ENCODE peak calls at places on chromosomes 12 and 14, in six cellular contexts. D is endodermal cell, M is dorsolateral prefrontal cortex, Z is NB4, B is stomach, P is HepG2. J is an unnamed sample.

GRCh38 chr12:52942914-52943207 is 6.1 kb upstream of the KRT18 start:
- DNase-seq in D (no peak), M (no peak), Z (no peak), B (no peak), P (no peak), J (no peak)

GRCh38 chr12:131100031-131100674 is 146.4 kb downstream of the ADGRD1 start:
- DNase-seq in D (no peak), M (no peak), Z (no peak), B (no peak), P (no peak), J (no peak)

GRCh38 chr12:82415402-82415801 is 57.1 kb downstream of the METTL25 start:
- DNase-seq in D (no peak), M (no peak), Z (no peak), B (no peak), P (no peak), J (no peak)

GRCh38 chr12:1912580-1913376 is 5.7 kb downstream of the CACNA2D4 start:
- DNase-seq in D (peak), M (peak), Z (no peak), B (peak), P (no peak), J (no peak)

GRCh38 chr12:1606021-1606622 is 11.7 kb upstream of the FBXL14 start:
- DNase-seq in D (peak), M (peak), Z (peak), B (peak), P (peak), J (no peak)

GRCh38 chr12:50240792-50241114 is 42.6 kb downstream of the LIMA1 start:
- DNase-seq in D (no peak), M (no peak), Z (no peak), B (no peak), P (no peak), J (no peak)

GRCh38 chr12:46461459-46461858 is 88.9 kb upstream of the SLC38A2 start:
- DNase-seq in D (no peak), M (no peak), Z (no peak), B (peak), P (no peak), J (no peak)

GRCh38 chr12:68121143-68121542 is 38.4 kb downstream of the IFNG start:
- DNase-seq in D (no peak), M (no peak), Z (no peak), B (no peak), P (no peak), J (no peak)

GRCh38 chr12:80472241-80472640 is 28.2 kb downstream of the PTPRQ start:
- DNase-seq in D (no peak), M (no peak), Z (no peak), B (no peak), P (no peak), J (no peak)

GRCh38 chr12:120101182-120101581 is 15.4 kb downstream of the RAB35 start:
- DNase-seq in D (no peak), M (no peak), Z (no peak), B (peak), P (no peak), J (no peak)

GRCh38 chr12:6635856-6636521 is at the start of gene LPAR5:
- DNase-seq in D (peak), M (no peak), Z (peak), B (peak), P (no peak), J (no peak)

GRCh38 chr14:68124885-68125731 is 305.5 kb downstream of the RAD51B start:
- DNase-seq in D (no peak), M (no peak), Z (no peak), B (no peak), P (peak), J (no peak)

GRCh38 chr14:95406756-95407155 is 87.0 kb upstream of the CLMN start:
- DNase-seq in D (no peak), M (no peak), Z (no peak), B (no peak), P (no peak), J (no peak)

GRCh38 chr12:122399254-122399591 is 23.2 kb downstream of the CLIP1 start:
- DNase-seq in D (no peak), M (no peak), Z (no peak), B (no peak), P (no peak), J (no peak)

GRCh38 chr12:90036641-90037040 is 328.0 kb upstream of the ATP2B1 start:
- DNase-seq in D (no peak), M (no peak), Z (peak), B (no peak), P (no peak), J (no peak)

GRCh38 chr12:30286345-30286926 is 409.2 kb downstream of the IPO8 start:
- DNase-seq in D (no peak), M (no peak), Z (peak), B (no peak), P (peak), J (no peak)

GRCh38 chr12:117087808-117088207 is 11.4 kb downstream of the TESC start:
- DNase-seq in D (no peak), M (no peak), Z (no peak), B (no peak), P (no peak), J (no peak)

GRCh38 chr12:88132387-88132786 is 9.5 kb downstream of the CEP290 start:
- DNase-seq in D (no peak), M (no peak), Z (no peak), B (no peak), P (no peak), J (no peak)

GRCh38 chr14:35401853-35402252 is 2.7 kb downstream of the NFKBIA start:
- DNase-seq in D (no peak), M (no peak), Z (no peak), B (no peak), P (no peak), J (no peak)

GRCh38 chr14:23071975-23072539 is 14.7 kb upstream of the CDH24 start:
- DNase-seq in D (peak), M (no peak), Z (no peak), B (no peak), P (no peak), J (no peak)

GRCh38 chr12:80441921-80442320 is 2.1 kb upstream of the PTPRQ start:
- DNase-seq in D (no peak), M (no peak), Z (no peak), B (no peak), P (no peak), J (peak)

GRCh38 chr12:130715996-130716917 is at the start of gene RIMBP2:
- DNase-seq in D (peak), M (peak), Z (no peak), B (peak), P (no peak), J (no peak)

GRCh38 chr12:131494741-131495524 is 216.0 kb upstream of the SFSWAP start:
- DNase-seq in D (peak), M (no peak), Z (no peak), B (no peak), P (no peak), J (no peak)

GRCh38 chr12:69473229-69473628 is 3.0 kb downstream of the FRS2 start:
- DNase-seq in D (no peak), M (no peak), Z (no peak), B (no peak), P (no peak), J (no peak)

GRCh38 chr14:73887704-73888459 is 1.2 kb downstream of the ZNF410 start:
- DNase-seq in D (no peak), M (no peak), Z (peak), B (no peak), P (peak), J (no peak)

GRCh38 chr14:73888460-73888725 is 1.7 kb downstream of the ZNF410 start:
- DNase-seq in D (no peak), M (no peak), Z (peak), B (no peak), P (no peak), J (no peak)

GRCh38 chr14:73887116-73887490 is 444 bp downstream of the ZNF410 start:
- DNase-seq in D (no peak), M (no peak), Z (no peak), B (no peak), P (peak), J (no peak)

GRCh38 chr14:73886449-73887115 is at the start of gene ZNF410:
- DNase-seq in D (peak), M (peak), Z (peak), B (peak), P (peak), J (peak)

GRCh38 chr14:73884438-73885190 is 2.0 kb upstream of the ZNF410 start:
- DNase-seq in D (no peak), M (no peak), Z (no peak), B (no peak), P (no peak), J (no peak)
- H3K4me3 ChIP-seq in D (peak), M (no peak), Z (no peak), B (no peak), P (no peak), J (no peak)

DNA sequence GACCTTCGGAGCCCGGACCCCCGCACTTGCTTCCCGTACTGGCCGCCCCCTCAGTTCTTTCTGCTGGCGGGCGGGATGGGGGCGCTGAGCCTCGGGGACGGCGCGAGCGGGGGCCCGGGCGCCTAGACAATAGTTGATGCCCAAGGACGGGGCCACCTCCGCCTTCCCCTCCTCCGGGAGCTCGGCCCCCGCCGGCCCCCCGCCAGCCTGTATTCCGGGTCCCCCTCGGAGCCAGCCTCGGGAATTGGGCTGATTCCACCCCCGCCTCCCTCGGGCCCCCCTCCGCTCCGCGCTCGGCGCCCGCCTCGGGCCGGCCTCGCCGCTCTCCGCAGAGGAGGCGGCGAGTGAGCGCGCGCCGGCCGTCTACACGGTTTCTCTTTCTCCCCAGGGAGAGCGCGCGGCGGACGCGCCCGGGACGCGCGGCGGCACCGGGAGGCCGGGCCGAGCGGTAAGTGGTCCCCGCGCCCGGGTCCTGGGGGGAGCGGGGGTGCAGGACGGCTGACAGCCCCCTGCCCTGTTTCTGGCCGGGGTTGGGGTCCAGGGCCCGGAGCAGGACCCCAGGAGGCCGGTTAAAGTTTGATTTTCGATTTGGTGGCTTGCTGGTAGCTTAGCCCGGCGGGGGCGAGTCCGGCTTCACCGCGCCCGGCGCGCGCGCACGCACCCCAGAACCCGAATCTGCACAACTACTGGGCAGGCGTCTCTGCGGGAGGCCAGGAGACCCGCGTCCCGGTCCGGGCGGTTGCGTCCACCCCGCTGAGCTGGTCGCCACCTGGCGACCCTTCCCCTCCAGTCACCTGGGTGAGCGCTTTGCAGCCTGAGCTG is 413.7 kb downstream of the PCNX1 start:
- DNase-seq in D (peak), M (peak), Z (peak), B (peak), P (no peak), J (no peak)
- TF ChIP-seq CTCF in D (peak), M (no peak), Z (no peak), B (no peak), P (peak), J (no peak)

DNA sequence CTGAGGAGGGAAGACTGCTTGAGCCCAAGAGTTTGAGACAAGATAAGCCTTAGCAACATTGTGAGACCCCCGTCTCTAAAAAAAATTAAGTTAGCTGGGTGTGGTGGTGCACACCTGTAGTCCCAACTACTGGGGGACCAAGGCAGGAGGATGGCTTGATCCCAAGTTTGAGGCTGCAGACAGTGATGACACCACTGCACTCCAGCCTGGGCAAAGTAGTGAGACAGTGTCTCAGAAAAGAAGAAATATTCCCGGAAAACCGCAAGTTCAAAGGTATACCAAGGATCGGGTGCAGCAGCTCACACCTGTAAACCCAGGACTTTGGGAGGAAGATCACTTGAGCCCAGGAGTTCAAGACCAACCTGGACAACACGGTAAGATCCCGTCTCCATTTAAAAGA is 5.8 kb downstream of the PTGES3 start:
- DNase-seq in D (peak), M (no peak), Z (no peak), B (peak), P (no peak), J (no peak)
- H3K4me3 ChIP-seq in D (no peak), M (no peak), Z (peak), B (no peak), P (no peak), J (no peak)

DNA sequence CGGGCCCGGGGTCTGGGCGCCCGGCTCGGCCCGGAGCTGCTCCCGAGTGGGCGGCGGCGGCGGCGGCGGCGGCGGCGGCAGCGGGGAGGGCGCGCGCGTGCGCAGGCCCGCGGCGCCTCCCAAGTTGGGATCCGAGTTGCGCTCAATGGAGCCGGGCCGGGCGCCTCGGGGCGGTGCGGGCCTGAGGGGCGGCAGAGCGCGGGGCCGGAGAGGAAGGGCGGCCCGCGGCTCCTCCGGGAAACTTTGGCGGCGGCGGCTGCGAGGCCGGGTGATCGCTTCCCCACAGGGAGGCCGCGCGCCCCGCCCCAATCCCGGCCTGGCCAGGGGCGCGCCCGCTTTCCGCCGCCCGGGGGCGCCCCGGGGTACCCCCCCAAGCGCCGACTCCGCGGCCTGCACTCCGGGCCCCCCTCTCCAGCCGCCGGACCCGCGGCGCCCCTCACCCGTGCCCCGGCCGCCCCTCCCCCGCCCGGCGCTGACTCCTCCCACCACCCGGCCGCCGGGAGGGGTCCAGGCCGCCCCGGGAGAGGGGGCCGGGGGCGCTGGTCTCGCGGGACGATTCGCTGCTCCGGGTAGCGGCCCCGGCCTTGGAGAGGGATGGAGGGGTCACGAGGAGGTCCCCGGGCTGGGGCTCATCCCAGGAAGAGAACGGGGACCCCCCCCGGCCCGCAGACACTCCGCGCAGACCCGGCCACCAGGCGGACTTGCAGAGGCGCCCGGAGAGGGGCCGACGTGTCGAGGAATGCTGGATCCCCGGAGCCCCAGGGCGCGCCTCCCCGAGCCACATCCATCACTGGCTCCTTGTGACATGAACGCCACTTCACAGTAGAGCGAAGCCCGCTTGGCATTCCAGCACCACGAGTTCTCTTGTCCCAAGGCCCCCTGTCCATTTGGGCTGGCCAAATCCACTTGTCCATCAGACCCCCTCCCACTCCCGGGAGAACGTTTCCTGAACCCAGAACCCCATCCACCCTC is at the start of gene RILPL1:
- DNase-seq in D (peak), M (peak), Z (peak), B (peak), P (peak), J (no peak)
- TF ChIP-seq CTCF in D (peak), M (peak), Z (peak), B (peak), P (peak), J (peak)

GRCh38 chr12:7959278-7960063 is 23.5 kb upstream of the SLC2A3 start:
- DNase-seq in D (peak), M (no peak), Z (peak), B (no peak), P (peak), J (no peak)
- H3K4me3 ChIP-seq in D (peak), M (no peak), Z (peak), B (no peak), P (peak), J (no peak)

GRCh38 chr14:101073598-101073965 is 170.1 kb upstream of the RTL1 start:
- DNase-seq in D (no peak), M (peak), Z (no peak), B (no peak), P (no peak), J (no peak)

GRCh38 chr14:101072531-101072930 is 169.0 kb upstream of the RTL1 start:
- DNase-seq in D (peak), M (peak), Z (peak), B (peak), P (no peak), J (no peak)

GRCh38 chr14:101072070-101072469 is 168.5 kb upstream of the RTL1 start:
- DNase-seq in D (no peak), M (peak), Z (no peak), B (no peak), P (no peak), J (no peak)

GRCh38 chr14:101074124-101075024 is 170.9 kb upstream of the RTL1 start:
- DNase-seq in D (peak), M (peak), Z (no peak), B (peak), P (no peak), J (no peak)

DNA sequence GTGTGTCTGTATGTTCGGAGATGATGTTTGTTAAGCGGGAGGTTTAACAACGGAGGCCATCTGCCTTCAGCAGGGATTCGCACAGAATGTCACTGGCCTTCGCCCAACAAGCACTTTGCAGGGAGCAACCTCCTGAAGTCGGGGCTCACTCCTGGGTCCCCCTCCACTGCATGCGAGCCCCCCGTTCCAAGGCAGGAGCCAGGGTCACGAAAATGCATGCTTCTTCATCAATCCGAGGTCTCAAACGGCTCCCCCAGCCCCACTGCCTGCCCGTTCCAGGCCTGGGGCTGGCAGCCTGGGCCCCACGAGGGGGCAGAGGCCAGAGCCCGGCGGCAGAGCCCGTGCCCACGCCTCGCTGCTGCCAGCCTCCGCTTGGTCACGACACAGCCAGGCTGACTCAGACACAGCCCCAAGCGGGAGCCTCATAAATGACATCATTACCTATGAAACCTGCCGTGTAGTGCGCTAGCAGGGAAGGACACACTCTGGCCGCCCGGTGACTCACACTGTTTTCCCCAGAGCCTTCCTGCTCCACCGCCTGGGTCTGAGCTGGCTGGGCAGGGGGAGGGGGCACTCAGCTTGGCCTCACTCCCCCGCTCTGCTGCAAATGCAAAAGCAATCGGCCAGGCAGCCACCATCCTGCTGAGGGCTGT is 169.5 kb upstream of the RTL1 start:
- DNase-seq in D (peak), M (peak), Z (peak), B (peak), P (peak), J (peak)
- TF ChIP-seq CTCF in D (no peak), M (no peak), Z (peak), B (no peak), P (peak), J (peak)

DNA sequence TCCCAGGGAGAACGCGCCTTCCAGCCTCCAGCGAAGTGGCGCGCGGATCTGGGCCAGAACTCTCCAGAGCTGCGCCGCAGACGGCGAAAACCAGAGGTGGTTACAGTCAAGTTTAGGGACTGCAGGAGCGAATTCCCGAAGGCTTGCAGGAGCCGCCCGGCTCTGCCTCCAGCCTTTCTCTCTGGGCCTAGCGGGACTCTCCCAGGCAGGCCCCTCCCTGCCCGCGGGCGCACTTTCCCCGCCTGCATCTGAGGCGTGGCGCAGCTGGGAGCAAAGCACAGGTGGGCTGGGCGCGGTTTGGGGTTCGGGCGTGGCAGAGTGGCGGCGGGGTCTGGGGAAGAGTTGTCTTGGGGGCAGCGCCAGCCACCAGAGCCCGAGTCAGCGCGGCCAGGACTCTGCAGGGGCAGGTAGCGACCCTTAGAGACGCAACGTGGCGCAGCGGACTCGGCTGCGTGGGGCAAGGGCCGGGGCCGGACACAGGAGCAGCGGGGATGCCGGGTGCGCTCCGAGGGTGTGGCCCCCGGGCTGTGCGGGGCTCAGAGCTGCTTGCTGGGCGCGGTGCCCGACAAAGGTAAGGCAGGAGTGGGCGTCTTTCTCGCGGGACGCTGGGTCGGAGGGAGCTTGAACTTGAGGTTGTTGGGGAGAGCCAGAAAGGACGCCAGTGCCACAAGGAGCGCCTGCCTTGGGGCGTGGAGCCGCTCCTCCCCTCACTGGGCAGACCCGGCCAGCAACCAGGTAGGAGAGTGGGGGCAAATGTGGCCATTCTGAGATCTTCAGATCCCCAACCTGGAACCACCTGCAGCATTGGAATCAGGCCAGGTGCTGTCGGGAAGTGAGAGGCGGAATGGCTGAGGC is 1126.0 kb downstream of the AACS start:
- DNase-seq in D (peak), M (peak), Z (no peak), B (no peak), P (no peak), J (no peak)
- H3K4me3 ChIP-seq in D (peak), M (peak), Z (no peak), B (peak), P (no peak), J (no peak)

J was measured in AG04449.